ENCODE peak calls at places on chromosomes 7 and 10, in six cellular contexts. B is K562, L is GM12878, N is A549, Z is NB4, K is HepG2. A is an unnamed sample.

GRCh38 chr10:97422921-97423420 is 3.0 kb upstream of the PGAM1 start:
- DNase-seq in N (no peak), Z (peak), L (no peak), B (no peak), K (no peak), A (peak)

GRCh38 chr7:103379270-103379975 is 32.0 kb downstream of the PSMC2 start:
- DNase-seq in Z (no peak), N (no peak), K (no peak), B (no peak), L (no peak), A (no peak)

GRCh38 chr7:114085592-114086490 is 167.0 kb upstream of the PPP1R3A start:
- DNase-seq in K (no peak), N (peak), L (no peak), B (no peak), Z (peak), A (peak)

GRCh38 chr10:13310518-13311176 is 10.8 kb upstream of the PHYH start:
- DNase-seq in N (no peak), Z (no peak), L (no peak), K (no peak), B (no peak), A (no peak)

GRCh38 chr7:114209968-114210367 is 204.6 kb upstream of the FOXP2 start:
- DNase-seq in K (no peak), Z (no peak), L (no peak), N (no peak), B (no peak), A (no peak)

GRCh38 chr7:113698556-113699220 is 220.1 kb downstream of the PPP1R3A start:
- DNase-seq in K (peak), B (peak), Z (peak), N (peak), L (no peak), A (peak)

GRCh38 chr10:48551796-48552591 is 52.9 kb downstream of the ARHGAP22 start:
- DNase-seq in L (no peak), N (peak), K (no peak), Z (peak), B (peak), A (peak)

GRCh38 chr7:71784781-71785180 is 627.4 kb downstream of the CALN1 start:
- DNase-seq in L (no peak), K (no peak), Z (no peak), B (no peak), N (no peak), A (no peak)

GRCh38 chr7:7861211-7861633 is 107.4 kb upstream of the GLCCI1 start:
- DNase-seq in L (no peak), B (no peak), K (peak), Z (no peak), N (peak), A (peak)

GRCh38 chr10:14510346-14510745 is 179.6 kb upstream of the FRMD4A start:
- DNase-seq in L (no peak), B (no peak), Z (no peak), K (no peak), N (no peak), A (no peak)

GRCh38 chr7:151469281-151469680 is 29.3 kb upstream of the CRYGN start:
- DNase-seq in Z (no peak), L (no peak), B (no peak), K (no peak), N (no peak), A (no peak)

GRCh38 chr10:108597031-108597430 is 1326.3 kb downstream of the XPNPEP1 start:
- DNase-seq in N (no peak), B (no peak), Z (no peak), L (no peak), K (no peak), A (no peak)

GRCh38 chr10:65319493-65319892 is 1606.3 kb upstream of the LRRTM3 start:
- DNase-seq in K (no peak), N (no peak), Z (no peak), B (no peak), L (no peak), A (no peak)

GRCh38 chr7:54811925-54812264 is 52.9 kb upstream of the SEC61G start:
- DNase-seq in K (no peak), L (no peak), Z (no peak), B (no peak), N (no peak), A (peak)

GRCh38 chr7:7257899-7258692 is 75.8 kb downstream of the C1GALT1 start:
- DNase-seq in B (no peak), Z (peak), K (no peak), L (peak), N (no peak), A (no peak)

GRCh38 chr10:94403823-94404228 is 1.5 kb downstream of the TBC1D12 start:
- DNase-seq in Z (no peak), K (no peak), N (no peak), B (peak), L (no peak), A (no peak)

GRCh38 chr10:43256531-43257209 is 10.2 kb downstream of the RASGEF1A start:
- DNase-seq in L (no peak), Z (no peak), N (no peak), K (no peak), B (no peak), A (no peak)

GRCh38 chr7:7653568-7654187 is 13.1 kb downstream of the UMAD1 start:
- DNase-seq in Z (peak), N (peak), B (peak), L (peak), K (no peak), A (no peak)

GRCh38 chr7:121192834-121193233 is 136.0 kb upstream of the WNT16 start:
- DNase-seq in Z (no peak), L (no peak), K (no peak), B (no peak), N (no peak), A (no peak)

GRCh38 chr10:81575007-81575406 is 300.0 kb upstream of the NRG3 start:
- DNase-seq in B (no peak), N (no peak), Z (no peak), L (no peak), K (no peak), A (no peak)

GRCh38 chr10:71666607-71667373 is 52.8 kb downstream of the C10orf105 start:
- DNase-seq in L (peak), Z (no peak), N (no peak), K (no peak), B (no peak), A (no peak)

GRCh38 chr10:12868229-12868628 is 133.3 kb downstream of the CCDC3 start:
- DNase-seq in L (no peak), B (no peak), K (no peak), Z (peak), N (no peak), A (no peak)

GRCh38 chr10:120421250-120421649 is 35.8 kb upstream of the PLPP4 start:
- DNase-seq in N (no peak), L (no peak), Z (no peak), B (no peak), K (no peak), A (no peak)

GRCh38 chr10:2963889-2964631 is 103.3 kb upstream of the PFKP start:
- DNase-seq in K (no peak), L (no peak), B (no peak), Z (no peak), N (no peak), A (no peak)
- TF ChIP-seq MYC in K (no peak), L (no peak), B (no peak), Z (no peak), N (no peak), A (no peak)

GRCh38 chr7:150385240-150385830 is 6.2 kb downstream of the ZNF775 start:
- DNase-seq in B (no peak), L (no peak), K (no peak), Z (peak), N (no peak), A (no peak)
- TF ChIP-seq MAX in B (no peak), L (no peak), K (no peak), Z (no peak), N (no peak), A (no peak)

GRCh38 chr10:1733720-1734119 is 3.6 kb downstream of the ADARB2 start:
- DNase-seq in L (no peak), B (no peak), K (no peak), N (no peak), Z (no peak), A (no peak)
- TF ChIP-seq MYC in L (no peak), B (no peak), K (no peak), N (no peak), Z (no peak), A (no peak)

DNA sequence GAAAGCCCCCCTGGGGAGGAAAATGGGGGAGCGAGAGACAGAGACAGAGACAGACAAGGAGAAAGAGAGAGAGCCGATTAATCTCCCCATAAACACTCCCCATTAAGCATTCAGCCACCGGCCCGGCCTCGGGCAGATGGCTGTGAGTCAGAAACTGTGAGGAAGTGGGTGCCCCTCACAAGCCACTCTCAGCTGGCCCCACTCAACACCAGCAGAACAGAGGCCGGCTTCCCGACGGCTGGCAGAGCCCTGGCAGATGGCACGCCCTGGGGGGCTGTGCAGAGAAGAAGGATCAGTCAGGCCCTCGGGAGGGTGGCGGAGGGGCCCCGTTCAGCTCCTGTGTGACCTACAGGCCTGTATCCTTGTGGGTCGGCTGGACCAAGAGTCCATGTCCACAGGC is 41.2 kb downstream of the CAMK2B start:
- DNase-seq in L (no peak), K (no peak), B (no peak), N (no peak), Z (peak), A (no peak)
- TF ChIP-seq MAX in L (no peak), K (no peak), B (no peak), N (no peak), Z (no peak), A (no peak)

GRCh38 chr10:8312079-8312478 is 257.6 kb downstream of the GATA3 start:
- DNase-seq in N (no peak), L (no peak), B (no peak), K (no peak), Z (no peak), A (no peak)
- TF ChIP-seq MYC in N (no peak), L (no peak), B (no peak), K (no peak), Z (no peak), A (no peak)

GRCh38 chr7:70695804-70696104 is 436.2 kb upstream of the GALNT17 start:
- DNase-seq in Z (peak), L (no peak), N (no peak), B (no peak), K (no peak), A (no peak)
- TF ChIP-seq MAX in Z (no peak), L (no peak), N (no peak), B (no peak), K (no peak), A (no peak)

GRCh38 chr7:93817004-93817403 is 73.5 kb downstream of the TFPI2 start:
- DNase-seq in B (no peak), L (no peak), K (no peak), N (no peak), Z (no peak), A (no peak)

GRCh38 chr7:93823621-93824020 is 66.9 kb downstream of the TFPI2 start:
- DNase-seq in L (no peak), K (no peak), Z (no peak), N (no peak), B (no peak), A (no peak)

GRCh38 chr7:93821463-93821862 is 69.1 kb downstream of the TFPI2 start:
- DNase-seq in L (no peak), B (no peak), N (no peak), K (no peak), Z (no peak), A (no peak)

GRCh38 chr7:93817561-93817960 is 73.0 kb downstream of the TFPI2 start:
- DNase-seq in Z (no peak), L (no peak), B (no peak), N (no peak), K (no peak), A (peak)

GRCh38 chr7:93819699-93820098 is 70.9 kb downstream of the TFPI2 start:
- DNase-seq in L (no peak), Z (no peak), N (no peak), K (no peak), B (no peak), A (no peak)
- TF ChIP-seq MYC in L (no peak), Z (no peak), N (no peak), K (no peak), B (no peak), A (no peak)

GRCh38 chr10:106106114-106106513 is 1058.4 kb downstream of the SORCS1 start:
- DNase-seq in N (no peak), Z (no peak), K (no peak), L (no peak), B (no peak), A (no peak)

GRCh38 chr10:106114656-106115186 is 1049.8 kb downstream of the SORCS1 start:
- DNase-seq in B (no peak), N (no peak), Z (no peak), K (no peak), L (no peak), A (no peak)

GRCh38 chr10:106107711-106108110 is 1056.8 kb downstream of the SORCS1 start:
- DNase-seq in K (no peak), B (no peak), Z (no peak), N (no peak), L (no peak), A (no peak)

DNA sequence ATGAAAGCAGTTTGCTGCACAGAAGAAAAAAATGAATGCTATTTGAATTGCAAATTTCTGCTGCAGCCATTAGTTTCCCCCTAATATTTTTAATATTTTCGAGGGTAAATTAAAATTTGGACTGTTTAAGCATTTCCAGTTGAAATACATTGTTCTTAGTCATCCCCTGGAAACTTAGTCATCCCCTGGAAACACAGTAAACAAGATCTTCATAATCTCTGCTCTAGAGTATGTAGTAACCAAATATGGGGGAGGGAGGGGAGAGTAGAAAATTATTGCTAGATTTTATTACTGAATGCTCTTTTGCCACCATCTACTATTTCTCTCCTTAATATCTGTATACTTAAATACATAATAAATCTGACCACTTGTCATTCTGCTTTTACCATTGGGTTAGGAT is 1053.3 kb downstream of the SORCS1 start:
- DNase-seq in B (no peak), L (no peak), K (no peak), N (no peak), Z (no peak), A (no peak)
- TF ChIP-seq MAX in B (no peak), L (no peak), K (no peak), N (no peak), Z (no peak), A (no peak)

GRCh38 chr10:86389441-86390193 is 23.0 kb upstream of the GRID1 start:
- DNase-seq in B (peak), N (peak), L (no peak), Z (no peak), K (no peak), A (peak)
- TF ChIP-seq MYC in B (no peak), N (no peak), L (no peak), Z (no peak), K (no peak), A (no peak)

GRCh38 chr10:82910301-82910700 is 1035.3 kb downstream of the NRG3 start:
- DNase-seq in Z (no peak), B (no peak), N (no peak), L (no peak), K (no peak), A (no peak)
- TF ChIP-seq MAX in Z (no peak), B (no peak), N (no peak), L (no peak), K (no peak), A (no peak)